ENCODE peak calls at places on chromosomes 16 and 17, in eight cellular contexts. M, D, E, P, A, K, O and C are unnamed samples.

GRCh38 chr16:81748476-81749198 is 30.5 kb upstream of the PLCG2 start:
- DNase-seq in M (no peak), D (peak; percentile 40), E (no peak), P (no peak), A (no peak), K (no peak), O (no peak), C (no peak)

GRCh38 chr16:30472328-30472942 is at the start of gene ITGAL:
- DNase-seq in M (no peak), D (no peak), E (no peak), P (no peak), A (no peak), K (no peak), O (peak; percentile 51), C (no peak)

GRCh38 chr17:64940055-64940454 is 20.8 kb upstream of the LRRC37A3 start:
- DNase-seq in M (no peak), D (no peak), E (no peak), P (no peak), A (no peak), K (no peak), O (no peak), C (no peak)

GRCh38 chr17:17526369-17526768 is 30.2 kb upstream of the RASD1 start:
- DNase-seq in M (no peak), D (no peak), E (no peak), P (no peak), A (no peak), K (no peak), O (no peak), C (no peak)

GRCh38 chr16:56349086-56349415 is 76.3 kb downstream of the AMFR start:
- DNase-seq in M (no peak), D (no peak), E (no peak), P (no peak), A (no peak), K (no peak), O (no peak), C (no peak)

GRCh38 chr16:85072947-85073346 is 39.3 kb downstream of the CIBAR2 start:
- DNase-seq in M (no peak), D (no peak), E (no peak), P (no peak), A (no peak), K (peak; percentile 55), O (no peak), C (no peak)

GRCh38 chr17:49879505-49879904 is 31.6 kb upstream of the TAC4 start:
- DNase-seq in M (no peak), D (no peak), E (no peak), P (no peak), A (no peak), K (no peak), O (no peak), C (no peak)

GRCh38 chr17:30211371-30211770 is 24.1 kb downstream of the SLC6A4 start:
- DNase-seq in M (no peak), D (no peak), E (no peak), P (no peak), A (no peak), K (no peak), O (no peak), C (no peak)

GRCh38 chr17:39141294-39141693 is 10.1 kb downstream of the PLXDC1 start:
- DNase-seq in M (no peak), D (no peak), E (no peak), P (no peak), A (no peak), K (no peak), O (no peak), C (no peak)

GRCh38 chr17:72076678-72077030 is 44.2 kb upstream of the SOX9 start:
- DNase-seq in M (no peak), D (no peak), E (no peak), P (no peak), A (peak; percentile 13), K (no peak), O (no peak), C (no peak)

GRCh38 chr17:47633996-47634395 is 15.7 kb upstream of the KPNB1 start:
- DNase-seq in M (no peak), D (no peak), E (no peak), P (no peak), A (no peak), K (no peak), O (no peak), C (no peak)

GRCh38 chr16:777826-778225 is 10.4 kb downstream of the RPUSD1 start:
- DNase-seq in M (no peak), D (no peak), E (no peak), P (no peak), A (no peak), K (no peak), O (no peak), C (no peak)

GRCh38 chr16:8866118-8866883 is 2.5 kb downstream of the CARHSP1 start:
- DNase-seq in M (peak; percentile 35), D (peak; percentile 97), E (peak; percentile 59), P (no peak), A (no peak), K (no peak), O (no peak), C (no peak)

GRCh38 chr17:49031965-49032928 is 35.1 kb downstream of the IGF2BP1 start:
- DNase-seq in M (peak; percentile 6), D (peak; percentile 93), E (no peak), P (peak; percentile 68), A (peak; percentile 78), K (peak; percentile 50), O (no peak), C (peak; percentile 50)

GRCh38 chr16:79623076-79623475 is 22.5 kb upstream of the MAF start:
- DNase-seq in M (no peak), D (no peak), E (no peak), P (no peak), A (no peak), K (no peak), O (no peak), C (no peak)

GRCh38 chr17:75601057-75601987 is 13.7 kb downstream of the MYO15B start:
- DNase-seq in M (no peak), D (peak; percentile 91), E (peak; percentile 33), P (peak; percentile 51), A (peak; percentile 81), K (no peak), O (no peak), C (no peak)

GRCh38 chr17:19502517-19502916 is 31.1 kb upstream of the SLC47A1 start:
- DNase-seq in M (no peak), D (no peak), E (no peak), P (no peak), A (no peak), K (no peak), O (no peak), C (no peak)

GRCh38 chr17:11336290-11336995 is 95.4 kb downstream of the SHISA6 start:
- DNase-seq in M (no peak), D (no peak), E (no peak), P (no peak), A (no peak), K (no peak), O (no peak), C (no peak)

GRCh38 chr17:50806141-50806643 is 29.2 kb upstream of the WFIKKN2 start:
- DNase-seq in M (no peak), D (peak; percentile 73), E (no peak), P (no peak), A (no peak), K (no peak), O (no peak), C (peak; percentile 54)

GRCh38 chr17:63698886-63699637 is 863 bp downstream of the LIMD2 start:
- DNase-seq in M (peak; percentile 19), D (peak; percentile 65), E (no peak), P (no peak), A (peak; percentile 83), K (no peak), O (peak; percentile 70), C (no peak)